ENCODE peak calls at places on chromosomes 1 and 21, in four cellular contexts. E is fibroblast of lung, K is RWPE1, T is SW 1271. D is an unnamed sample.

GRCh38 chr1:152884506-152884905 is 6.4 kb downstream of the SMCP start:
- DNase-seq in K (no peak), T (no peak), E (no peak), D (no peak)

GRCh38 chr1:25907473-25908058 is 1.3 kb upstream of the STMN1 start:
- DNase-seq in K (no peak), E (no peak), T (no peak), D (no peak)

GRCh38 chr21:34808569-34809204 is 139.9 kb downstream of the CLIC6 start:
- DNase-seq in E (peak; percentile 91), K (no peak), T (no peak), D (peak; percentile 75)

GRCh38 chr1:117044217-117044616 is 15.9 kb upstream of the TTF2 start:
- DNase-seq in T (no peak), K (no peak), E (no peak), D (no peak)

GRCh38 chr1:189524501-189524900 is 953.2 kb downstream of the BRINP3 start:
- DNase-seq in K (no peak), E (peak; percentile 38), T (no peak), D (no peak)

GRCh38 chr1:154129392-154129970 is 25.4 kb downstream of the NUP210L start:
- DNase-seq in K (no peak), T (no peak), E (peak; percentile 29), D (peak; percentile 8)

GRCh38 chr1:156148236-156148635 is 5.1 kb upstream of the SEMA4A start:
- DNase-seq in T (no peak), E (no peak), K (no peak), D (no peak)

GRCh38 chr1:76782777-76783176 is 84.5 kb upstream of the ST6GALNAC5 start:
- DNase-seq in E (peak; percentile 90), K (no peak), T (no peak), D (no peak)

GRCh38 chr1:240611619-240612490 is at the start of gene GREM2:
- DNase-seq in E (peak; percentile 84), K (peak; percentile 25), T (no peak), D (peak; percentile 93)

GRCh38 chr1:213606252-213606820 is 381.4 kb upstream of the PROX1 start:
- DNase-seq in T (no peak), K (no peak), E (no peak), D (no peak)

GRCh38 chr1:18283601-18284385 is 176.2 kb downstream of the IGSF21 start:
- DNase-seq in E (no peak), T (no peak), K (no peak), D (no peak)

GRCh38 chr1:40396420-40396819 is 22.9 kb downstream of the SMAP2 start:
- DNase-seq in T (no peak), K (no peak), E (no peak), D (no peak)

GRCh38 chr1:40945491-40945973 is 34.0 kb upstream of the CTPS1 start:
- DNase-seq in T (no peak), K (no peak), E (peak; percentile 13), D (no peak)

GRCh38 chr21:42691901-42692559 is 38.6 kb downstream of the PDE9A start:
- DNase-seq in E (no peak), T (no peak), K (no peak), D (no peak)

GRCh38 chr1:115666206-115666605 is 24.4 kb downstream of the VANGL1 start:
- DNase-seq in K (no peak), T (no peak), E (no peak), D (no peak)

GRCh38 chr21:43986544-43987451 is 25.3 kb upstream of the TRAPPC10 start:
- DNase-seq in T (no peak), K (no peak), E (no peak), D (no peak)

GRCh38 chr1:84375965-84376910 is 22.0 kb upstream of the DNASE2B start:
- DNase-seq in T (no peak), E (peak; percentile 33), K (no peak), D (no peak)

GRCh38 chr1:35499230-35499629 is 58.0 kb downstream of the KIAA0319L start:
- DNase-seq in E (no peak), T (no peak), K (no peak), D (no peak)

GRCh38 chr1:14083706-14084105 is 383.7 kb downstream of the PRDM2 start:
- DNase-seq in E (no peak), K (no peak), T (no peak), D (no peak)

GRCh38 chr1:15489052-15489736 is 13.3 kb downstream of the CELA2B start:
- DNase-seq in T (no peak), K (no peak), E (no peak), D (no peak)

GRCh38 chr1:234970731-234971476 is 157.7 kb downstream of the TOMM20 start:
- DNase-seq in E (peak; percentile 99), K (no peak), T (no peak), D (peak; percentile 94)

GRCh38 chr1:198678901-198679329 is 40.1 kb downstream of the PTPRC start:
- DNase-seq in E (no peak), T (no peak), K (no peak), D (no peak)

GRCh38 chr1:203467550-203467921 is 8.1 kb upstream of the PRELP start:
- DNase-seq in K (no peak), T (no peak), E (peak; percentile 37), D (no peak)

GRCh38 chr1:86933562-86934377 is 19.3 kb downstream of the HS2ST1 start:
- DNase-seq in T (no peak), K (no peak), E (peak; percentile 9), D (peak; percentile 24)

GRCh38 chr1:1021010-1021845 is 1.3 kb downstream of the AGRN start:
- DNase-seq in E (peak; percentile 70), K (peak; percentile 51), T (peak; percentile 32), D (peak; percentile 91)

GRCh38 chr1:115158181-115158580 is 68.9 kb upstream of the TSPAN2 start:
- DNase-seq in K (peak; percentile 77), E (peak; percentile 80), T (no peak), D (no peak)

GRCh38 chr1:234722267-234722704 is 112.3 kb upstream of the IRF2BP2 start:
- DNase-seq in K (no peak), E (no peak), T (no peak), D (no peak)